ENCODE peak calls at places on chromosomes 1 and 21, in five cellular contexts. Z, E, G, T and N are unnamed samples.

GRCh38 chr1:245825128-245825901 is 670.5 kb downstream of the KIF26B start:
- DNase-seq in Z (no peak), E (peak; percentile 10), G (peak; percentile 10), T (no peak), N (no peak)

GRCh38 chr1:178344513-178345077 is 152.2 kb downstream of the CLEC20A start:
- DNase-seq in Z (peak; percentile 52), E (peak; percentile 14), G (peak; percentile 62), T (peak; percentile 52), N (peak; percentile 51)

GRCh38 chr1:229661897-229662296 is 35.9 kb downstream of the URB2 start:
- DNase-seq in Z (no peak), E (no peak), G (no peak), T (no peak), N (no peak)

GRCh38 chr1:203665986-203666385 is 39.4 kb downstream of the ATP2B4 start:
- DNase-seq in Z (no peak), E (no peak), G (no peak), T (no peak), N (no peak)

GRCh38 chr1:208185801-208186201 is 58.4 kb downstream of the PLXNA2 start:
- DNase-seq in Z (no peak), E (peak; percentile 57), G (no peak), T (no peak), N (no peak)

GRCh38 chr1:1873186-1873585 is 17.7 kb downstream of the GNB1 start:
- DNase-seq in Z (no peak), E (no peak), G (no peak), T (no peak), N (no peak)

GRCh38 chr1:5311634-5312298 is 657.4 kb downstream of the AJAP1 start:
- DNase-seq in Z (no peak), E (no peak), G (no peak), T (no peak), N (no peak)

GRCh38 chr1:53447413-53447812 is 11.8 kb upstream of the DMRTB1 start:
- DNase-seq in Z (no peak), E (no peak), G (no peak), T (no peak), N (no peak)

GRCh38 chr1:78437941-78438340 is 52.8 kb upstream of the PTGFR start:
- DNase-seq in Z (no peak), E (no peak), G (no peak), T (no peak), N (no peak)

GRCh38 chr21:21807598-21807903 is 809.3 kb downstream of the NCAM2 start:
- DNase-seq in Z (no peak), E (no peak), G (no peak), T (no peak), N (no peak)

GRCh38 chr1:225772323-225772768 is 5.3 kb upstream of the SRP9 start:
- DNase-seq in Z (peak; percentile 79), E (peak; percentile 90), G (peak; percentile 90), T (no peak), N (peak; percentile 78)

GRCh38 chr21:26146681-26147080 is 23.9 kb downstream of the APP start:
- DNase-seq in Z (no peak), E (no peak), G (no peak), T (no peak), N (no peak)

GRCh38 chr1:23405946-23406345 is 18.6 kb downstream of the TCEA3 start:
- DNase-seq in Z (no peak), E (no peak), G (no peak), T (no peak), N (no peak)

GRCh38 chr1:231216515-231216914 is 24.5 kb upstream of the GNPAT start:
- DNase-seq in Z (no peak), E (no peak), G (no peak), T (no peak), N (no peak)

GRCh38 chr21:41857771-41858300 is 21.3 kb downstream of the PRDM15 start:
- DNase-seq in Z (no peak), E (no peak), G (no peak), T (no peak), N (no peak)

GRCh38 chr1:96554364-96554763 is 167.2 kb upstream of the PTBP2 start:
- DNase-seq in Z (no peak), E (no peak), G (no peak), T (no peak), N (no peak)

GRCh38 chr1:59707216-59707615 is 107.5 kb upstream of the HOOK1 start:
- DNase-seq in Z (peak; percentile 12), E (peak; percentile 7), G (peak; percentile 33), T (no peak), N (no peak)

GRCh38 chr1:93681549-93682412 is at the start of gene BCAR3:
- DNase-seq in Z (no peak), E (peak; percentile 56), G (peak; percentile 70), T (no peak), N (no peak)

GRCh38 chr1:74467786-74468377 is 44.5 kb downstream of the LRRC53 start:
- DNase-seq in Z (no peak), E (no peak), G (no peak), T (no peak), N (no peak)

GRCh38 chr1:99659755-99660210 is 13.9 kb downstream of the PALMD start:
- DNase-seq in Z (no peak), E (no peak), G (peak; percentile 49), T (no peak), N (no peak)

GRCh38 chr1:160877221-160877620 is 7.8 kb downstream of the ITLN1 start:
- DNase-seq in Z (no peak), E (peak; percentile 14), G (no peak), T (no peak), N (no peak)
- TF ChIP-seq REST in Z (no peak), E (no peak), G (no peak), T (no peak), N (no peak)

GRCh38 chr1:20654104-20654690 is 7.0 kb downstream of the DDOST start:
- DNase-seq in Z (no peak), E (no peak), G (no peak), T (no peak), N (no peak)
- TF ChIP-seq REST in Z (no peak), E (no peak), G (no peak), T (no peak), N (no peak)

GRCh38 chr1:220342853-220343252 is 70.6 kb upstream of the RAB3GAP2 start:
- DNase-seq in Z (no peak), E (no peak), G (no peak), T (no peak), N (no peak)
- TF ChIP-seq REST in Z (no peak), E (no peak), G (no peak), T (no peak), N (no peak)

GRCh38 chr1:51557168-51557567 is 38.1 kb upstream of the EPS15 start:
- DNase-seq in Z (no peak), E (no peak), G (no peak), T (no peak), N (no peak)
- TF ChIP-seq REST in Z (no peak), E (no peak), G (no peak), T (no peak), N (no peak)

DNA sequence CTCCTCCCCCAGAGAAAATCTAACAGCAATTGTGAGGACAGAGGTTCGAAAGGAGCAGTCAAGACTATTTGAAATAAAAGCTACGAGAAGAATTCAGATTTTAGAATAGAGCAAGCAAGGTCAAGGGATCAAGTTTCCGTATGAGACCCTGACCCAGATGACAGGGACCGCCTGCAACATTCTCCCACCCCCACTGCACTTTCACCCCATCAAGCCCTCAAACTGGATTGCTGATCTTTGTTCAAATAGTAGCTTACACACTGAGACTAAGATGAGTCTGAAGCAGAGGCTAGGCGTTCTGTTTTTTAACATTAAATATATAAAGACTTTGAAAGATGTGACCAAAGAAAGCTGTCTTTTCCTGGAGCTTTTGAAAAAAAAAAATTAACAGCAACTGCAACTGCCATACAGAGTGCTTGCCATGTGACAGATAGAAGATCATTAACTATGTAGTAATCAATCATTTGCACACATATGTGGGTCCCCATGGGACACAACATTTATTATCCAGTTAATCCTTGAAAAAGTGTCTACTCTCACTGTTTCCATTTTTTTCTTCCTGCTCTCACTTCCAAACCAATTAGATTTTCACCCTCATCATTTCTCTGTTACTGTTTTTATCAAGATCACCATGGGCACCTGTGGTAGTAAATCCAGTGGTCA is 120.0 kb downstream of the GRIK1 start:
- DNase-seq in Z (no peak), E (no peak), G (no peak), T (no peak), N (no peak)
- TF ChIP-seq REST in Z (no peak), E (no peak), G (no peak), T (no peak), N (no peak)